ENCODE peak calls at places on chromosomes 7 and 10, in seven cellular contexts. One of them, this sample, is unnamed.

GRCh38 chr10:13717936-13718772 is 131.4 kb downstream of the PRPF18 start:
- DNase-seq in brain microvascular endothelial cell: peak; percentile 90
- DNase-seq in GM23338: no peak
- DNase-seq in choroid plexus epithelial cell: peak; percentile 94
- DNase-seq in AG04450: peak; percentile 89
- DNase-seq in pancreas: peak; percentile 84
- DNase-seq in WERI-Rb-1: no peak
- DNase-seq in this sample: peak; percentile 78

GRCh38 chr10:60347270-60347669 is 42.4 kb downstream of the ANK3 start:
- DNase-seq in WERI-Rb-1: no peak
- DNase-seq in brain microvascular endothelial cell: no peak
- DNase-seq in choroid plexus epithelial cell: no peak
- DNase-seq in pancreas: no peak
- DNase-seq in GM23338: no peak
- DNase-seq in AG04450: no peak
- DNase-seq in this sample: no peak

GRCh38 chr10:44058259-44058658 is 326.6 kb downstream of the CXCL12 start:
- DNase-seq in GM23338: no peak
- DNase-seq in brain microvascular endothelial cell: no peak
- DNase-seq in pancreas: no peak
- DNase-seq in WERI-Rb-1: no peak
- DNase-seq in choroid plexus epithelial cell: no peak
- DNase-seq in AG04450: no peak
- DNase-seq in this sample: no peak

GRCh38 chr7:70051726-70052125 is 453.5 kb downstream of the AUTS2 start:
- DNase-seq in WERI-Rb-1: no peak
- DNase-seq in GM23338: no peak
- DNase-seq in pancreas: no peak
- DNase-seq in AG04450: no peak
- DNase-seq in brain microvascular endothelial cell: no peak
- DNase-seq in choroid plexus epithelial cell: no peak
- DNase-seq in this sample: no peak

GRCh38 chr7:91034459-91035368 is 229.5 kb upstream of the FZD1 start:
- DNase-seq in pancreas: peak; percentile 70
- DNase-seq in WERI-Rb-1: peak; percentile 70
- DNase-seq in brain microvascular endothelial cell: peak; percentile 56
- DNase-seq in choroid plexus epithelial cell: peak; percentile 78
- DNase-seq in GM23338: peak; percentile 83
- DNase-seq in AG04450: peak; percentile 29
- DNase-seq in this sample: peak; percentile 82

GRCh38 chr7:54788664-54789063 is 29.7 kb upstream of the SEC61G start:
- DNase-seq in pancreas: no peak
- DNase-seq in WERI-Rb-1: peak; percentile 48
- DNase-seq in choroid plexus epithelial cell: peak; percentile 95
- DNase-seq in AG04450: peak; percentile 81
- DNase-seq in GM23338: peak; percentile 81
- DNase-seq in brain microvascular endothelial cell: peak; percentile 87
- DNase-seq in this sample: peak; percentile 29

GRCh38 chr7:18356195-18356645 is 139.3 kb upstream of the HDAC9 start:
- DNase-seq in choroid plexus epithelial cell: peak; percentile 53
- DNase-seq in GM23338: peak; percentile 36
- DNase-seq in brain microvascular endothelial cell: no peak
- DNase-seq in pancreas: no peak
- DNase-seq in AG04450: no peak
- DNase-seq in WERI-Rb-1: no peak
- DNase-seq in this sample: no peak

GRCh38 chr7:20310963-20311742 is 19.5 kb upstream of the ITGB8 start:
- DNase-seq in AG04450: no peak
- DNase-seq in pancreas: no peak
- DNase-seq in brain microvascular endothelial cell: peak; percentile 70
- DNase-seq in choroid plexus epithelial cell: peak; percentile 82
- DNase-seq in WERI-Rb-1: no peak
- DNase-seq in GM23338: peak; percentile 42
- DNase-seq in this sample: no peak

GRCh38 chr10:97715259-97715874 is 1.8 kb downstream of the MARVELD1 start:
- DNase-seq in pancreas: no peak
- DNase-seq in WERI-Rb-1: no peak
- DNase-seq in GM23338: peak; percentile 81
- DNase-seq in AG04450: no peak
- DNase-seq in brain microvascular endothelial cell: no peak
- DNase-seq in choroid plexus epithelial cell: no peak
- DNase-seq in this sample: no peak

DNA sequence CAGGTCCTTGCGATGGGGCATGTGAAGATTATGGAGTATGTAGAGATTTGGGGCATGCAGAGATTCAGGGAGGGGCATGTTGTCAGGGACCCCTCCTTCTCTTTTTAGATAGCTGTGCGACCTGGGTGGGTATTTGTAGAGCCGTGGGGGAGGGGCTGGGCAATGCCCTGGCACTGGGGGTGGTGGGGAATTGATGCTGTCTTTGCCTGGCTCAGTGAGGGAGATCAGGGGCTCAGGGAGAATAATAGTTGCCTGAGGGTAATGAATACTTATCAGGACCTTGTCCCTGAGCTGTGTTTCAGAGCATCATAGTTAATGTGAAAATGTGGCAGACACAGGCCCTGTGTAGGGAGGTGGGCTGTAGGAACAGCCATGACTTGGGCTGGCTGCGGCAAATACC is 3.5 kb downstream of the RAMP3 start:
- DNase-seq in pancreas: no peak
- DNase-seq in choroid plexus epithelial cell: no peak
- DNase-seq in WERI-Rb-1: no peak
- DNase-seq in AG04450: no peak
- DNase-seq in brain microvascular endothelial cell: no peak
- DNase-seq in GM23338: no peak
- DNase-seq in this sample: no peak
- H3K4me3 ChIP-seq in pancreas: no peak overlapping the region
- H3K4me3 ChIP-seq in choroid plexus epithelial cell: no peak overlapping the region
- H3K4me3 ChIP-seq in WERI-Rb-1: no peak overlapping the region
- H3K4me3 ChIP-seq in AG04450: no peak overlapping the region
- H3K4me3 ChIP-seq in brain microvascular endothelial cell: no peak overlapping the region
- H3K4me3 ChIP-seq in GM23338: no peak overlapping the region
- H3K4me3 ChIP-seq in this sample: no peak overlapping the region

DNA sequence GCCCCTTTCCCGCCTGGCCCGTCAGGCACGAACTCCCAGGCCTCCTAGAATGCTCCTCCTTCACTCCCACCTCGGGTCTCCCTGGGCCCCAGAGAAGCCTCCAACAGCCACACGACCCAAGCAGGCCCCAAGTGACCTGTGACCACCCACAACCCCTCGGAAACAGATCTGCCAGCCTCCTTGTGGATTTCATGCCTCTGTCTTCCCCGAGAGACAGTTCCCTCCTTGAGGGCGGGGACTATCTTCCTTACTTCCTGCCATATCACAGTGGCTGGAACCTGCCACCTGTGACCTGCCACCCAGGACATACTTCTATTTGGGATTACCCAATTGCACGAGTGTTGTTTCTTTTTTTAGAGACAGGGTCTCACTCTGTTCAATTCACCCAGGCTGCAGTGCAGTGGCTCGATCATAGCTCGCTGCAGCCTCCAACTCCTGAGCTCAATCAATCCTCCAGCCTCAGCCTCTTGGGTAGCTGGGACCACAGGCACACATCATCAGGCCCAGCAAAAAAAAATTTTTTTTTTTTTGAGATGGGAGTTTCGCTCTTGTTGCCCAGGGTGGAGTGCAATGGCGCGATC is 25.9 kb downstream of the TNRC18 start:
- DNase-seq in WERI-Rb-1: no peak
- DNase-seq in AG04450: no peak
- DNase-seq in pancreas: no peak
- DNase-seq in GM23338: no peak
- DNase-seq in choroid plexus epithelial cell: no peak
- DNase-seq in brain microvascular endothelial cell: no peak
- DNase-seq in this sample: peak; percentile 45
- H3K4me3 ChIP-seq in WERI-Rb-1: no peak overlapping the region
- H3K4me3 ChIP-seq in AG04450: no peak overlapping the region
- H3K4me3 ChIP-seq in pancreas: no peak overlapping the region
- H3K4me3 ChIP-seq in GM23338: no peak overlapping the region
- H3K4me3 ChIP-seq in choroid plexus epithelial cell: no peak overlapping the region
- H3K4me3 ChIP-seq in brain microvascular endothelial cell: no peak overlapping the region
- H3K4me3 ChIP-seq in this sample: no peak overlapping the region

DNA sequence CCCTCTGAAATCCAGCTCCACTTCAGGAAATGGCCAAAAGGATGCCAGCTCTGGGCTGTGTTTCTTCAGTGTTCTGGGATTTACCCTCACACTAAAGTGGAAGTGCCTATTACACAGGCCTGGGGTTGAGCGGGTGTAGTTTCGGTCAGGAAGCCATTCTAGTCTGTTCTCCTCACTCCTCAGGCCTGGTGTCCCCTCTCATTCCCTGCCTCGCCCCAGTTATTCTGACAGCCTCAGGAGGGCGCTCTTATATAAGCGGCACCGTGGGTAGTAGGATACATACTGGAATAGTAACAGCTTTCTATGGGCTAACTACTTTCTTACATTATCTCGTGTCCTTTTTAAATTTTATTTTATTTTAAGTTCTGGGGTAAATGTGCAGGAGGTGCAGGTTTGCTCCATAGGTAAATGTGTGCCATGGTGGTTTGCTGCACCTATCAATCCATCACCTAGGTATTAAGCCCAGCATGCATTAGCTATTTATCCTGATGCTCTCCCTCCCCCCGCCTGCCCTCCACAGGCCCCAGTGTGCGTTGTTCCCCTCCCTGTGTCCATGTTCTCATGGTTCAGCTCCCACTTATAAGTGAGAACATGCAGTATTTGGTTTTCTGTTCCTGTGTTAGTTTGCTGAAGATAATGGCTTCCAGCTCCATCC is 12.2 kb upstream of the LGI1 start:
- DNase-seq in GM23338: peak; percentile 90
- DNase-seq in brain microvascular endothelial cell: no peak
- DNase-seq in AG04450: no peak
- DNase-seq in pancreas: no peak
- DNase-seq in WERI-Rb-1: peak; percentile 60
- DNase-seq in choroid plexus epithelial cell: peak; percentile 26
- DNase-seq in this sample: peak; percentile 19
- H3K4me3 ChIP-seq in GM23338: no peak overlapping the region
- H3K4me3 ChIP-seq in brain microvascular endothelial cell: no peak overlapping the region
- H3K4me3 ChIP-seq in AG04450: no peak overlapping the region
- H3K4me3 ChIP-seq in pancreas: no peak overlapping the region
- H3K4me3 ChIP-seq in WERI-Rb-1: no peak overlapping the region
- H3K4me3 ChIP-seq in choroid plexus epithelial cell: no peak overlapping the region
- H3K4me3 ChIP-seq in this sample: no peak overlapping the region

GRCh38 chr10:61863981-61864380 is 37.5 kb upstream of the ARID5B start:
- DNase-seq in GM23338: no peak
- DNase-seq in AG04450: no peak
- DNase-seq in choroid plexus epithelial cell: no peak
- DNase-seq in brain microvascular endothelial cell: no peak
- DNase-seq in pancreas: no peak
- DNase-seq in WERI-Rb-1: no peak
- DNase-seq in this sample: no peak

GRCh38 chr10:61870521-61870895 is 31.0 kb upstream of the ARID5B start:
- DNase-seq in pancreas: no peak
- DNase-seq in brain microvascular endothelial cell: no peak
- DNase-seq in WERI-Rb-1: no peak
- DNase-seq in choroid plexus epithelial cell: no peak
- DNase-seq in AG04450: no peak
- DNase-seq in GM23338: no peak
- DNase-seq in this sample: no peak

GRCh38 chr10:61869772-61870520 is 31.6 kb upstream of the ARID5B start:
- DNase-seq in pancreas: no peak
- DNase-seq in WERI-Rb-1: no peak
- DNase-seq in GM23338: no peak
- DNase-seq in AG04450: peak; percentile 21
- DNase-seq in brain microvascular endothelial cell: no peak
- DNase-seq in choroid plexus epithelial cell: peak; percentile 79
- DNase-seq in this sample: no peak

GRCh38 chr10:61869276-61869675 is 32.2 kb upstream of the ARID5B start:
- DNase-seq in WERI-Rb-1: no peak
- DNase-seq in choroid plexus epithelial cell: no peak
- DNase-seq in AG04450: no peak
- DNase-seq in brain microvascular endothelial cell: no peak
- DNase-seq in GM23338: no peak
- DNase-seq in pancreas: no peak
- DNase-seq in this sample: no peak

DNA sequence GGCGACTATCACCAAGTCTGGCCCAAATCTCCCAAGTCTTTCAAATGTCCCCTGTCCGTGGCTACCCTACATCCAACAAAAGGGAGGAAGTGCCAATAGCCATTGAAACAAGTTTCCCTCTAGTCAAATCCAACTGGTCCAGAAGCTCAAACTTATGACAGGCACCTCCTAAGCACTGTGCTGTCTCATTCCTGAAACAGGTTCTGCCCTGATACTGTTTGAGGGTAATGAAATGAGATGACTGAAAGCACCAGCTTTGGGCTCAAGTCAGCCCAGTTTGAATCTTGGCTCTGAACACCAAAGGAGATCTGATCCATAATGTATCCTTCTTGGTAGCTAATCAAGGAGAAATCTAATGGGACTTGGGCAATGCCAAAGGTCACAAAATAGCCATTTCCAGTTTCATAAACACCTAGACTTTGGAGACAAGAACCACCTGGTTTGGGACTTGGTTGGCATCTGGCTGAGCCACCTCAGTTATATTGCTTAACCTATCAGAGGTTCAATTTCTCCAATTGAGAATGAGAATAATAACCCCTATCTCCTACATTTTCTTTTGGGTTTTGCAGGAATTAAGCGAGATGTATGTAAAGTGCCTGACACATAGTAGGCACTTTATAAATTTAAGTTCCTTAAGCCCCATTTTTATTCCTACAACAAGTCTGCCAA is 34.7 kb upstream of the ARID5B start:
- DNase-seq in brain microvascular endothelial cell: no peak
- DNase-seq in pancreas: no peak
- DNase-seq in AG04450: no peak
- DNase-seq in choroid plexus epithelial cell: no peak
- DNase-seq in GM23338: no peak
- DNase-seq in WERI-Rb-1: no peak
- DNase-seq in this sample: no peak
- H3K4me3 ChIP-seq in brain microvascular endothelial cell: no peak overlapping the region
- H3K4me3 ChIP-seq in pancreas: no peak overlapping the region
- H3K4me3 ChIP-seq in AG04450: no peak overlapping the region
- H3K4me3 ChIP-seq in choroid plexus epithelial cell: no peak overlapping the region
- H3K4me3 ChIP-seq in GM23338: peak overlapping the region; percentile 44
- H3K4me3 ChIP-seq in WERI-Rb-1: no peak overlapping the region
- H3K4me3 ChIP-seq in this sample: no peak overlapping the region

GRCh38 chr10:58515296-58515956 is 2.8 kb downstream of the BICC1 start:
- DNase-seq in WERI-Rb-1: no peak
- DNase-seq in choroid plexus epithelial cell: no peak
- DNase-seq in GM23338: no peak
- DNase-seq in pancreas: no peak
- DNase-seq in brain microvascular endothelial cell: no peak
- DNase-seq in AG04450: no peak
- DNase-seq in this sample: no peak
- H3K4me3 ChIP-seq in WERI-Rb-1: no peak overlapping the region
- H3K4me3 ChIP-seq in choroid plexus epithelial cell: peak overlapping the region; percentile 80
- H3K4me3 ChIP-seq in GM23338: no peak overlapping the region
- H3K4me3 ChIP-seq in pancreas: no peak overlapping the region
- H3K4me3 ChIP-seq in brain microvascular endothelial cell: peak overlapping the region; percentile 82
- H3K4me3 ChIP-seq in AG04450: peak overlapping the region; percentile 86
- H3K4me3 ChIP-seq in this sample: no peak overlapping the region

GRCh38 chr7:120521761-120522737 is 249.1 kb downstream of the KCND2 start:
- DNase-seq in GM23338: peak; percentile 83
- DNase-seq in WERI-Rb-1: no peak
- DNase-seq in pancreas: no peak
- DNase-seq in choroid plexus epithelial cell: no peak
- DNase-seq in AG04450: no peak
- DNase-seq in brain microvascular endothelial cell: no peak
- DNase-seq in this sample: no peak
- H3K4me3 ChIP-seq in GM23338: peak overlapping the region; percentile 3
- H3K4me3 ChIP-seq in WERI-Rb-1: no peak overlapping the region
- H3K4me3 ChIP-seq in pancreas: no peak overlapping the region
- H3K4me3 ChIP-seq in choroid plexus epithelial cell: no peak overlapping the region
- H3K4me3 ChIP-seq in AG04450: no peak overlapping the region
- H3K4me3 ChIP-seq in brain microvascular endothelial cell: no peak overlapping the region
- H3K4me3 ChIP-seq in this sample: no peak overlapping the region

This sample was measured in mucosa of descending colon.